ENCODE peak calls at places on chromosomes 2 and 18, in ten cellular contexts. One of them, this sample, is unnamed. For H3K27me3, the result is how much of the 10 kb centered on the place peaks cover.

GRCh38 chr18:67710639-67711038 is 194.1 kb upstream of the DSEL start:
- DNase-seq in effector memory CD4-positive, alpha-beta T cell: no peak
- DNase-seq in vagina: no peak
- DNase-seq in prostate gland: no peak
- DNase-seq in tibial artery: no peak
- DNase-seq in GM23338: peak
- DNase-seq in pancreas: no peak
- DNase-seq in thyroid gland: no peak
- DNase-seq in adrenal gland: no peak
- DNase-seq in heart right ventricle: no peak
- DNase-seq in this sample: no peak

GRCh38 chr2:241228860-241229516 is 40.5 kb downstream of the ANO7 start:
- DNase-seq in effector memory CD4-positive, alpha-beta T cell: no peak
- DNase-seq in vagina: no peak
- DNase-seq in prostate gland: no peak
- DNase-seq in tibial artery: no peak
- DNase-seq in GM23338: no peak
- DNase-seq in pancreas: peak
- DNase-seq in thyroid gland: no peak
- DNase-seq in adrenal gland: peak
- DNase-seq in heart right ventricle: no peak
- DNase-seq in this sample: no peak

GRCh38 chr2:171272039-171272438 is 111.3 kb upstream of the TLK1 start:
- DNase-seq in effector memory CD4-positive, alpha-beta T cell: no peak
- DNase-seq in vagina: no peak
- DNase-seq in prostate gland: peak
- DNase-seq in tibial artery: no peak
- DNase-seq in GM23338: no peak
- DNase-seq in pancreas: no peak
- DNase-seq in thyroid gland: peak
- DNase-seq in adrenal gland: peak
- DNase-seq in heart right ventricle: no peak
- DNase-seq in this sample: peak

GRCh38 chr2:232139171-232139594 is 177.7 kb downstream of the DIS3L2 start:
- DNase-seq in effector memory CD4-positive, alpha-beta T cell: no peak
- DNase-seq in vagina: no peak
- DNase-seq in prostate gland: no peak
- DNase-seq in tibial artery: no peak
- DNase-seq in GM23338: no peak
- DNase-seq in pancreas: no peak
- DNase-seq in thyroid gland: no peak
- DNase-seq in adrenal gland: no peak
- DNase-seq in heart right ventricle: no peak
- DNase-seq in this sample: no peak

GRCh38 chr2:176122633-176123482 is at the start of gene HOXD9:
- DNase-seq in effector memory CD4-positive, alpha-beta T cell: no peak
- DNase-seq in vagina: no peak
- DNase-seq in prostate gland: no peak
- DNase-seq in tibial artery: no peak
- DNase-seq in GM23338: no peak
- DNase-seq in pancreas: peak
- DNase-seq in thyroid gland: peak
- DNase-seq in adrenal gland: peak
- DNase-seq in heart right ventricle: no peak
- DNase-seq in this sample: peak

GRCh38 chr2:130828461-130828860 is 8.3 kb upstream of the ARHGEF4 start:
- DNase-seq in effector memory CD4-positive, alpha-beta T cell: no peak
- DNase-seq in vagina: no peak
- DNase-seq in prostate gland: no peak
- DNase-seq in tibial artery: no peak
- DNase-seq in GM23338: no peak
- DNase-seq in pancreas: peak
- DNase-seq in thyroid gland: no peak
- DNase-seq in adrenal gland: no peak
- DNase-seq in heart right ventricle: no peak
- DNase-seq in this sample: no peak

GRCh38 chr18:457533-457932 is 43.0 kb downstream of the COLEC12 start:
- DNase-seq in effector memory CD4-positive, alpha-beta T cell: no peak
- DNase-seq in vagina: no peak
- DNase-seq in prostate gland: no peak
- DNase-seq in tibial artery: no peak
- DNase-seq in GM23338: no peak
- DNase-seq in pancreas: no peak
- DNase-seq in thyroid gland: no peak
- DNase-seq in adrenal gland: no peak
- DNase-seq in heart right ventricle: no peak
- DNase-seq in this sample: no peak

GRCh38 chr18:29164020-29164706 is 987.2 kb upstream of the CDH2 start:
- DNase-seq in effector memory CD4-positive, alpha-beta T cell: no peak
- DNase-seq in vagina: no peak
- DNase-seq in prostate gland: no peak
- DNase-seq in tibial artery: no peak
- DNase-seq in GM23338: no peak
- DNase-seq in pancreas: no peak
- DNase-seq in thyroid gland: no peak
- DNase-seq in adrenal gland: peak
- DNase-seq in heart right ventricle: no peak
- DNase-seq in this sample: no peak

GRCh38 chr2:25339791-25340339 is 1.9 kb downstream of the DNMT3A start:
- DNase-seq in effector memory CD4-positive, alpha-beta T cell: no peak
- DNase-seq in vagina: no peak
- DNase-seq in prostate gland: peak
- DNase-seq in tibial artery: peak
- DNase-seq in GM23338: peak
- DNase-seq in pancreas: peak
- DNase-seq in thyroid gland: peak
- DNase-seq in adrenal gland: peak
- DNase-seq in heart right ventricle: no peak
- DNase-seq in this sample: peak

GRCh38 chr2:120779781-120780283 is 44.2 kb downstream of the GLI2 start:
- DNase-seq in effector memory CD4-positive, alpha-beta T cell: no peak
- DNase-seq in vagina: no peak
- DNase-seq in prostate gland: no peak
- DNase-seq in tibial artery: no peak
- DNase-seq in GM23338: peak
- DNase-seq in pancreas: no peak
- DNase-seq in thyroid gland: no peak
- DNase-seq in adrenal gland: no peak
- DNase-seq in heart right ventricle: peak
- DNase-seq in this sample: peak

GRCh38 chr2:105504459-105504858 is 105.6 kb upstream of the FHL2 start:
- DNase-seq in effector memory CD4-positive, alpha-beta T cell: no peak
- DNase-seq in vagina: no peak
- DNase-seq in prostate gland: no peak
- DNase-seq in tibial artery: no peak
- DNase-seq in GM23338: no peak
- DNase-seq in pancreas: no peak
- DNase-seq in thyroid gland: no peak
- DNase-seq in adrenal gland: no peak
- DNase-seq in heart right ventricle: no peak
- DNase-seq in this sample: no peak

GRCh38 chr2:204114294-204114693 is 177.7 kb downstream of the ICOS start:
- DNase-seq in effector memory CD4-positive, alpha-beta T cell: no peak
- DNase-seq in vagina: no peak
- DNase-seq in prostate gland: no peak
- DNase-seq in tibial artery: no peak
- DNase-seq in GM23338: no peak
- DNase-seq in pancreas: no peak
- DNase-seq in thyroid gland: peak
- DNase-seq in adrenal gland: peak
- DNase-seq in heart right ventricle: no peak
- DNase-seq in this sample: no peak

GRCh38 chr2:204115692-204116091 is 179.1 kb downstream of the ICOS start:
- DNase-seq in effector memory CD4-positive, alpha-beta T cell: no peak
- DNase-seq in vagina: no peak
- DNase-seq in prostate gland: no peak
- DNase-seq in tibial artery: no peak
- DNase-seq in GM23338: peak
- DNase-seq in pancreas: no peak
- DNase-seq in thyroid gland: no peak
- DNase-seq in adrenal gland: no peak
- DNase-seq in heart right ventricle: no peak
- DNase-seq in this sample: no peak

GRCh38 chr2:204110250-204111183 is 174.0 kb downstream of the ICOS start:
- DNase-seq in effector memory CD4-positive, alpha-beta T cell: peak
- DNase-seq in vagina: no peak
- DNase-seq in prostate gland: no peak
- DNase-seq in tibial artery: no peak
- DNase-seq in GM23338: no peak
- DNase-seq in pancreas: no peak
- DNase-seq in thyroid gland: no peak
- DNase-seq in adrenal gland: peak
- DNase-seq in heart right ventricle: no peak
- DNase-seq in this sample: peak

GRCh38 chr2:204116154-204116792 is 179.7 kb downstream of the ICOS start:
- DNase-seq in effector memory CD4-positive, alpha-beta T cell: no peak
- DNase-seq in vagina: no peak
- DNase-seq in prostate gland: no peak
- DNase-seq in tibial artery: no peak
- DNase-seq in GM23338: no peak
- DNase-seq in pancreas: no peak
- DNase-seq in thyroid gland: no peak
- DNase-seq in adrenal gland: no peak
- DNase-seq in heart right ventricle: no peak
- DNase-seq in this sample: peak

GRCh38 chr2:204115288-204115687 is 178.7 kb downstream of the ICOS start:
- DNase-seq in effector memory CD4-positive, alpha-beta T cell: no peak
- DNase-seq in vagina: no peak
- DNase-seq in prostate gland: no peak
- DNase-seq in tibial artery: no peak
- DNase-seq in GM23338: no peak
- DNase-seq in pancreas: no peak
- DNase-seq in thyroid gland: no peak
- DNase-seq in adrenal gland: no peak
- DNase-seq in heart right ventricle: no peak
- DNase-seq in this sample: no peak
- H3K27ac ChIP-seq in effector memory CD4-positive, alpha-beta T cell: no peak
- H3K27ac ChIP-seq in vagina: no peak
- H3K27ac ChIP-seq in prostate gland: no peak
- H3K27ac ChIP-seq in tibial artery: no peak
- H3K27ac ChIP-seq in GM23338: no peak
- H3K27ac ChIP-seq in pancreas: no peak
- H3K27ac ChIP-seq in thyroid gland: no peak
- H3K27ac ChIP-seq in adrenal gland: no peak
- H3K27ac ChIP-seq in heart right ventricle: no peak
- H3K27ac ChIP-seq in this sample: peak

GRCh38 chr2:218995561-218995960 is 2.3 kb upstream of the CRYBA2 start:
- DNase-seq in effector memory CD4-positive, alpha-beta T cell: no peak
- DNase-seq in vagina: no peak
- DNase-seq in prostate gland: no peak
- DNase-seq in tibial artery: no peak
- DNase-seq in GM23338: no peak
- DNase-seq in pancreas: no peak
- DNase-seq in thyroid gland: no peak
- DNase-seq in adrenal gland: no peak
- DNase-seq in heart right ventricle: no peak
- DNase-seq in this sample: no peak

GRCh38 chr2:218991674-218992168 is 1.5 kb downstream of the CRYBA2 start:
- DNase-seq in effector memory CD4-positive, alpha-beta T cell: no peak
- DNase-seq in vagina: no peak
- DNase-seq in prostate gland: no peak
- DNase-seq in tibial artery: no peak
- DNase-seq in GM23338: peak
- DNase-seq in pancreas: no peak
- DNase-seq in thyroid gland: no peak
- DNase-seq in adrenal gland: no peak
- DNase-seq in heart right ventricle: no peak
- DNase-seq in this sample: no peak

GRCh38 chr2:218992703-218993344 is 398 bp downstream of the CRYBA2 start:
- DNase-seq in effector memory CD4-positive, alpha-beta T cell: no peak
- DNase-seq in vagina: no peak
- DNase-seq in prostate gland: no peak
- DNase-seq in tibial artery: no peak
- DNase-seq in GM23338: peak
- DNase-seq in pancreas: peak
- DNase-seq in thyroid gland: no peak
- DNase-seq in adrenal gland: no peak
- DNase-seq in heart right ventricle: no peak
- DNase-seq in this sample: no peak

GRCh38 chr2:218992196-218992595 is 1.0 kb downstream of the CRYBA2 start:
- DNase-seq in effector memory CD4-positive, alpha-beta T cell: no peak
- DNase-seq in vagina: no peak
- DNase-seq in prostate gland: no peak
- DNase-seq in tibial artery: no peak
- DNase-seq in GM23338: no peak
- DNase-seq in pancreas: no peak
- DNase-seq in thyroid gland: no peak
- DNase-seq in adrenal gland: no peak
- DNase-seq in heart right ventricle: no peak
- DNase-seq in this sample: no peak

GRCh38 chr2:218993345-218994315 is at the start of gene CRYBA2:
- DNase-seq in effector memory CD4-positive, alpha-beta T cell: no peak
- DNase-seq in vagina: no peak
- DNase-seq in prostate gland: no peak
- DNase-seq in tibial artery: no peak
- DNase-seq in GM23338: peak
- DNase-seq in pancreas: no peak
- DNase-seq in thyroid gland: no peak
- DNase-seq in adrenal gland: no peak
- DNase-seq in heart right ventricle: no peak
- DNase-seq in this sample: no peak
- H3K27me3 ChIP-seq in effector memory CD4-positive, alpha-beta T cell: half or more
- H3K27me3 ChIP-seq in vagina: under half
- H3K27me3 ChIP-seq in prostate gland: under half
- H3K27me3 ChIP-seq in tibial artery: half or more
- H3K27me3 ChIP-seq in GM23338: half or more
- H3K27me3 ChIP-seq in pancreas: under half
- H3K27me3 ChIP-seq in thyroid gland: under half
- H3K27me3 ChIP-seq in adrenal gland: half or more
- H3K27me3 ChIP-seq in heart right ventricle: half or more
- H3K27me3 ChIP-seq in this sample: half or more

GRCh38 chr2:189338119-189338518 is 103.2 kb upstream of the WDR75 start:
- DNase-seq in effector memory CD4-positive, alpha-beta T cell: no peak
- DNase-seq in vagina: no peak
- DNase-seq in prostate gland: no peak
- DNase-seq in tibial artery: no peak
- DNase-seq in GM23338: no peak
- DNase-seq in pancreas: no peak
- DNase-seq in thyroid gland: no peak
- DNase-seq in adrenal gland: no peak
- DNase-seq in heart right ventricle: no peak
- DNase-seq in this sample: no peak
- H3K27ac ChIP-seq in effector memory CD4-positive, alpha-beta T cell: no peak
- H3K27ac ChIP-seq in vagina: peak
- H3K27ac ChIP-seq in prostate gland: no peak
- H3K27ac ChIP-seq in tibial artery: peak
- H3K27ac ChIP-seq in GM23338: no peak
- H3K27ac ChIP-seq in pancreas: no peak
- H3K27ac ChIP-seq in thyroid gland: peak
- H3K27ac ChIP-seq in adrenal gland: no peak
- H3K27ac ChIP-seq in heart right ventricle: no peak
- H3K27ac ChIP-seq in this sample: peak

DNA sequence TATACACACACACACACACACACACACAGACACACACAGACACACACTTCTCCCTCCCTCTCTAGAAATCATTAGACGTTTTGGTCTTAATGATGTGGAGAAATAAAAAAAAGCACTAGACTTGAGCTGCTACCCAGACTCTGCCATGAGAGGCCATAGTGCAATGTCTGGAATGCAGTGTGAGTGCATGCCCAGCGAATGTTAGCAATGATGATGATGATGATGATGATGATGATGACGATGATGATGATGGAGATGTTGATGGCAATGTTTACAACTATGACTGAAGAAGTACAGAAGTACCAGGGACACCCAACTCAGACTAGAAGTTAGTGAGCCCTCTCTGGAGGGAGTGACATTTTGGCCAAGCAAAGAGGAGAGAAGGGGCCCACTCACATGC is 23.8 kb upstream of the KLHL29 start:
- DNase-seq in effector memory CD4-positive, alpha-beta T cell: no peak
- DNase-seq in vagina: peak
- DNase-seq in prostate gland: no peak
- DNase-seq in tibial artery: no peak
- DNase-seq in GM23338: no peak
- DNase-seq in pancreas: no peak
- DNase-seq in thyroid gland: no peak
- DNase-seq in adrenal gland: no peak
- DNase-seq in heart right ventricle: no peak
- DNase-seq in this sample: no peak
- H3K27me3 ChIP-seq in effector memory CD4-positive, alpha-beta T cell: under half
- H3K27me3 ChIP-seq in vagina: under half
- H3K27me3 ChIP-seq in prostate gland: under half
- H3K27me3 ChIP-seq in tibial artery: under half
- H3K27me3 ChIP-seq in GM23338: under half
- H3K27me3 ChIP-seq in pancreas: under half
- H3K27me3 ChIP-seq in thyroid gland: under half
- H3K27me3 ChIP-seq in adrenal gland: under half
- H3K27me3 ChIP-seq in heart right ventricle: under half
- H3K27me3 ChIP-seq in this sample: under half

This sample was measured in uterus.